ENCODE peak calls at places on chromosomes 5 and 9, in four cellular contexts. F is GM12878, T is heart left ventricle, S is lower leg skin. V is an unnamed sample.

GRCh38 chr9:121192959-121193645 is 8.6 kb downstream of the RAB14 start:
- DNase-seq in F (no peak), T (no peak), S (no peak), V (no peak)

GRCh38 chr5:62812653-62813329 is 234.2 kb downstream of the LRRC70 start:
- DNase-seq in F (no peak), T (no peak), S (no peak), V (no peak)

GRCh38 chr5:159104759-159105317 is 5.1 kb upstream of the EBF1 start:
- DNase-seq in F (no peak), T (no peak), S (no peak), V (no peak)

GRCh38 chr9:107484117-107484723 is 5.3 kb downstream of the KLF4 start:
- DNase-seq in F (peak), T (peak), S (peak), V (peak)

GRCh38 chr9:35718726-35719511 is 13.1 kb downstream of the TLN1 start:
- DNase-seq in F (no peak), T (no peak), S (no peak), V (no peak)

GRCh38 chr9:106953166-106953565 is 90.2 kb downstream of the ZNF462 start:
- DNase-seq in F (no peak), T (no peak), S (no peak), V (no peak)

GRCh38 chr5:179367491-179367890 is 22.2 kb upstream of the ADAMTS2 start:
- DNase-seq in F (no peak), T (no peak), S (no peak), V (no peak)

GRCh38 chr5:177312649-177313181 is 1.0 kb upstream of the MXD3 start:
- DNase-seq in F (no peak), T (no peak), S (no peak), V (peak)

GRCh38 chr5:10863763-10864383 is 102.8 kb upstream of the DAP start:
- DNase-seq in F (peak), T (peak), S (peak), V (peak)

GRCh38 chr9:3181049-3181953 is 337.4 kb upstream of the PUM3 start:
- DNase-seq in F (no peak), T (no peak), S (no peak), V (peak)

GRCh38 chr9:29390859-29391258 is 1817.6 kb upstream of the C9orf72 start:
- DNase-seq in F (no peak), T (no peak), S (no peak), V (no peak)

GRCh38 chr5:110346893-110347358 is 379.5 kb downstream of the TMEM232 start:
- DNase-seq in F (no peak), T (no peak), S (no peak), V (no peak)

GRCh38 chr5:180330810-180331646 is 22.1 kb downstream of the GFPT2 start:
- DNase-seq in F (no peak), T (no peak), S (peak), V (no peak)

GRCh38 chr5:78360674-78361225 is 333 bp downstream of the SCAMP1 start:
- DNase-seq in F (no peak), T (peak), S (peak), V (peak)

GRCh38 chr9:132114102-132114707 is 34.5 kb upstream of the MED27 start:
- DNase-seq in F (no peak), T (peak), S (peak), V (peak)

GRCh38 chr5:98483301-98483700 is 290.2 kb upstream of the RGMB start:
- DNase-seq in F (no peak), T (no peak), S (no peak), V (peak)

GRCh38 chr5:154712518-154713437 is 42.4 kb upstream of the LARP1 start:
- DNase-seq in F (no peak), T (no peak), S (no peak), V (no peak)

GRCh38 chr9:86639287-86639686 is 285.1 kb upstream of the TUT7 start:
- DNase-seq in F (no peak), T (no peak), S (no peak), V (no peak)

GRCh38 chr9:86638109-86638508 is 283.9 kb upstream of the TUT7 start:
- DNase-seq in F (no peak), T (no peak), S (no peak), V (no peak)

GRCh38 chr9:86637515-86637914 is 283.3 kb upstream of the TUT7 start:
- DNase-seq in F (no peak), T (peak), S (no peak), V (peak)

GRCh38 chr9:86641970-86642369 is 287.8 kb upstream of the TUT7 start:
- DNase-seq in F (no peak), T (no peak), S (no peak), V (no peak)

GRCh38 chr9:86639899-86640379 is 285.7 kb upstream of the TUT7 start:
- DNase-seq in F (no peak), T (no peak), S (no peak), V (no peak)
- TF ChIP-seq CTCF in F (no peak), T (no peak), S (no peak), V (no peak)

GRCh38 chr9:85024374-85024773 is 354.8 kb downstream of the NTRK2 start:
- DNase-seq in F (no peak), T (no peak), S (no peak), V (no peak)
- TF ChIP-seq CTCF in F (no peak), T (no peak), S (no peak), V (no peak)

GRCh38 chr5:36305571-36306326 is 4.0 kb upstream of the RANBP3L start:
- DNase-seq in F (no peak), T (peak), S (no peak), V (peak)
- TF ChIP-seq CTCF in F (peak), T (peak), S (no peak), V (peak)

GRCh38 chr9:127886401-127886972 is 9.0 kb upstream of the AK1 start:
- DNase-seq in F (no peak), T (no peak), S (no peak), V (no peak)

GRCh38 chr9:127884976-127885490 is 7.6 kb upstream of the AK1 start:
- DNase-seq in F (no peak), T (no peak), S (no peak), V (no peak)

GRCh38 chr9:127885508-127886281 is 8.2 kb upstream of the AK1 start:
- DNase-seq in F (no peak), T (no peak), S (no peak), V (no peak)

GRCh38 chr9:127890053-127890452 is 9.3 kb downstream of the ST6GALNAC6 start:
- DNase-seq in F (no peak), T (no peak), S (no peak), V (no peak)

GRCh38 chr9:127887792-127888191 is 10.3 kb upstream of the AK1 start:
- DNase-seq in F (no peak), T (no peak), S (no peak), V (peak)
- TF ChIP-seq CTCF in F (peak), T (no peak), S (no peak), V (no peak)

GRCh38 chr5:6950250-6950649 is 237.0 kb downstream of the TENT4A start:
- DNase-seq in F (no peak), T (no peak), S (no peak), V (no peak)

GRCh38 chr5:6948562-6948961 is 235.3 kb downstream of the TENT4A start:
- DNase-seq in F (no peak), T (no peak), S (no peak), V (no peak)

GRCh38 chr5:6949230-6949629 is 236.0 kb downstream of the TENT4A start:
- DNase-seq in F (no peak), T (no peak), S (no peak), V (no peak)

GRCh38 chr5:6950872-6951271 is 237.6 kb downstream of the TENT4A start:
- DNase-seq in F (no peak), T (no peak), S (no peak), V (no peak)
- TF ChIP-seq CTCF in F (no peak), T (no peak), S (no peak), V (no peak)